ENCODE peak calls at places on chromosomes 4 and X, in four cellular contexts. One of them, this sample, is unnamed.

GRCh38 chr4:129839687-129840086 is 743.7 kb downstream of the C4orf33 start:
- DNase-seq in HepG2: no peak
- DNase-seq in K562: no peak
- DNase-seq in GM12878: no peak
- DNase-seq in this sample: no peak

GRCh38 chrX:103063918-103064434 is at the start of gene BEX1:
- DNase-seq in HepG2: peak
- DNase-seq in K562: no peak
- DNase-seq in GM12878: no peak
- DNase-seq in this sample: peak

GRCh38 chr4:105666693-105667092 is 41.8 kb downstream of the INTS12 start:
- DNase-seq in HepG2: no peak
- DNase-seq in K562: peak
- DNase-seq in GM12878: no peak
- DNase-seq in this sample: no peak

GRCh38 chr4:94534401-94535312 is 82.9 kb downstream of the PDLIM5 start:
- DNase-seq in HepG2: no peak
- DNase-seq in K562: peak
- DNase-seq in GM12878: peak
- DNase-seq in this sample: no peak

GRCh38 chr4:148315049-148315448 is 127.2 kb downstream of the NR3C2 start:
- DNase-seq in HepG2: no peak
- DNase-seq in K562: no peak
- DNase-seq in GM12878: no peak
- DNase-seq in this sample: no peak

GRCh38 chr4:30619679-30620078 is 100.5 kb upstream of the PCDH7 start:
- DNase-seq in HepG2: no peak
- DNase-seq in K562: no peak
- DNase-seq in GM12878: peak
- DNase-seq in this sample: no peak

GRCh38 chr4:73404042-73404441 is at the start of gene ALB:
- DNase-seq in HepG2: no peak
- DNase-seq in K562: no peak
- DNase-seq in GM12878: no peak
- DNase-seq in this sample: no peak

GRCh38 chr4:108337923-108338322 is 169.2 kb upstream of the LEF1 start:
- DNase-seq in HepG2: peak
- DNase-seq in K562: no peak
- DNase-seq in GM12878: no peak
- DNase-seq in this sample: no peak

GRCh38 chr4:41613362-41613761 is 75.4 kb downstream of the LIMCH1 start:
- DNase-seq in HepG2: no peak
- DNase-seq in K562: no peak
- DNase-seq in GM12878: no peak
- DNase-seq in this sample: peak

DNA sequence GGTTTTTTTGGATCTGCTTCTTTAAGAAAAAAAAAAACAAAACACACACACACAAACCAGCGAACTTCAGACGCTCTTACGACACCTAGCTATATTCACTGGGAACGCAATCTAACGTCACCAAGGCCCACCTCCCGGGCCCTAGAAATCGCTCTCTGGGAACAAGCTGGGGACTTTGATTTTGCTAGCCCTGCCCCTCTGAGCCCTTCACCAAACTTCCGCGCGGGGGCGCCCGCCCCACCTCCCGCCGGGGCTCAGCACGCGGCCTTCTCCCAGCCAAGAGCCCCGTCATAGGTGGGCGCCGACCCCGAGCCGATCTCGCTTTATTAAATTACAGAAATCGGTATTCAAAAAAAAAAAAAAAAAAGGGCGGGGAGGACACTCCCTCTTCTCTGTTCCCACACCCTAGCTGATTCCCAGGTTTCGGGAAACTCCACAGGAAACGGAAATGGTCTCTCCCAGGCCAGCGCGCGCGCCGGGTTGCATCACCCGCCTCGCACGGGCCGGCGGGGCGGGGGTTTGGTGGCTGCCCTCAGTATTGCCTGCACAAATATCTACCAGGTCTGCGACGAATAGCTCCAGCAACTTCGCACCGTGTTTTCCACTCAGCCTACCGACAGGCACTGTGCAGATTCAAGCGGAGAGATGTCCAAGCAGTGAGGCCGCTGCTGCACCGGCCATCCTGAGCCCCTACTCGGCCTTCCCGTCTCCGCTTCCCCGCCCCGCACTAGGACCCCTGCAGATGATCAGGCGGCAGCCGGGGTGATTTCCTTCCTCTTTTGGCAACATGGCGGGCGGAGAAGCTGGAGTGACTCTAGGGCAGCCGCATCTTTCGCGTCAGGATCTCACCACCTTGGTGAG is at the start of gene EIF2S3:
- DNase-seq in HepG2: peak
- DNase-seq in K562: peak
- DNase-seq in GM12878: peak
- DNase-seq in this sample: peak
- TF ChIP-seq NR2C2 in HepG2: no peak
- TF ChIP-seq NR2C2 in K562: no peak
- TF ChIP-seq NR2C2 in GM12878: no peak
- TF ChIP-seq NR2C2 in this sample: no peak

DNA sequence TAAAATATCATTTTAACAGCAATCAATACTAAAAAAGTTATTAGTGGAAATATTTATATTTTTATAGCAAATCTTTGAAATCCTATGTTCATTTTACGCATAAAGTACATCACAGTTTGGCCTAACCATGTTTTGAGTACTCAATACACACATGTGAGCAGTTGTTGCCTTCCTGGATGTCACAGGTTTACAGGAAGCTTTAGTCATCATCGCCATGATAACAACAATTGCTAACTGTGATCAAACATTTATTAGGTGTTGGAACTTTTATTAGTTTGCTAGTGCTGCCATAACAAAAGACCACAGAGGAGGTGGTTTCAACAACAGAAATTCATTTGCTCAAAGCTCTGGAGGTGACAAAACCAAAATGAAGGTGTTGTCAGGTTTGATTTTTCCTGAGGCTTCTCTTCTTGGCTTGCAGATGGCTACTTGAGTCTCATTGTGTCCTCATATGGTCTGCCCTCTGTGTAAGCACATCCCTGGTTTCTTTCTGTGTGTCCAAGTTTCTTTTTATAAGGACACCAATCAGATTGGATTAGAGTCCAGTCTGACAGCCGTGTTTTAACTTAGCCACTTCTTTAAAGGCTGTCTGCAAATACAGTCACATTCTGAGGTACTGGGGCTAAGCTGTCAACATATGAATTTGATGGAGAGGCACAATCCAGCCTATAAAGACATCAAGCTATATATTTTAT is 43.1 kb upstream of the BOD1L1 start:
- DNase-seq in HepG2: no peak
- DNase-seq in K562: no peak
- DNase-seq in GM12878: no peak
- DNase-seq in this sample: no peak
- TF ChIP-seq NR2C2 in HepG2: no peak
- TF ChIP-seq NR2C2 in K562: no peak
- TF ChIP-seq NR2C2 in GM12878: no peak
- TF ChIP-seq NR2C2 in this sample: no peak

GRCh38 chr4:10664408-10664807 is 20.2 kb downstream of the CLNK start:
- DNase-seq in HepG2: no peak
- DNase-seq in K562: no peak
- DNase-seq in GM12878: no peak
- DNase-seq in this sample: no peak
- TF ChIP-seq NR2C2 in HepG2: no peak
- TF ChIP-seq NR2C2 in K562: no peak
- TF ChIP-seq NR2C2 in GM12878: no peak
- TF ChIP-seq NR2C2 in this sample: no peak

DNA sequence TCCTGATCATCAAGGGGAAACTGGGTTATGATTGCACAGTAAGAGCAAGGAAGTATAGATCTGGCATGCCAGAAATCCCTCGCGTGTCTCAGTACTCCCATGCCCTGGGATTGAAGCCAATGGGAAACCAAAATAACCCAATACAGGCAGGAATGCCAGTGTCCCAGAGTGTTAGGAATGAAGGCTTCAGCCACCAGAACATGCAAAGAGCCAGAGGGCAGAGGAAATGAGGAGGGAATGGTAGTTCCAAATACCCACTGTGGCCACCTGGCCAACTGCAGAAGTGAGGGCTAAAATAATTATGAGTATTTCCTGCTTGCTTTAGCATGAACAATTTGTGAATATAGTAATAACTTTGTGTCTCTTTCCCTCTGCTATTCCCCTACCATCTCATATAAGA is 12.2 kb downstream of the MTNR1A start:
- DNase-seq in HepG2: no peak
- DNase-seq in K562: no peak
- DNase-seq in GM12878: no peak
- DNase-seq in this sample: no peak
- TF ChIP-seq NR2C2 in HepG2: no peak
- TF ChIP-seq NR2C2 in K562: no peak
- TF ChIP-seq NR2C2 in GM12878: no peak
- TF ChIP-seq NR2C2 in this sample: no peak

GRCh38 chr4:169334335-169334734 is 63.6 kb upstream of the SH3RF1 start:
- DNase-seq in HepG2: no peak
- DNase-seq in K562: no peak
- DNase-seq in GM12878: no peak
- DNase-seq in this sample: no peak
- TF ChIP-seq NR2C2 in HepG2: no peak
- TF ChIP-seq NR2C2 in K562: no peak
- TF ChIP-seq NR2C2 in GM12878: no peak
- TF ChIP-seq NR2C2 in this sample: no peak

GRCh38 chr4:185211035-185211434 is 1.6 kb downstream of the SNX25 start:
- DNase-seq in HepG2: no peak
- DNase-seq in K562: no peak
- DNase-seq in GM12878: no peak
- DNase-seq in this sample: no peak
- TF ChIP-seq NR2C2 in HepG2: no peak
- TF ChIP-seq NR2C2 in K562: no peak
- TF ChIP-seq NR2C2 in GM12878: no peak
- TF ChIP-seq NR2C2 in this sample: no peak

DNA sequence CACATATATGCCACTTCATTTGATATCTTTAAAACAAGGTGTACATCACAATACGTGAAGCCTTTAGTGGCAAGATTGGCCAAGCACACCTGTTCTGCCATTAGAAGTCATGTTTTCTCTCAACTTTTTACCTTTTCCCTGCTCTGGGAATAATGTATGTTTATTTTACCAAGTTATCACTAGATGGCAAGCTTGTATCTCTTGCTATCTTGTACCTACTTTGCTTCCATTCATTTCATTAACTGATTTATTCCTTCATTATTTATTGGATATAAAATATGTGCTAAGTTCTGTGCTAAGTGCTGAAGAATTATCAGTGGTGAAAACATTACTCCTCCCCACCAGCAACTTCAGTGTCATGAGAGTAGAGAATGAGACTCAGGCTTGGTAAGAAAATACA is 245.5 kb downstream of the ANK2 start:
- DNase-seq in HepG2: no peak
- DNase-seq in K562: no peak
- DNase-seq in GM12878: no peak
- DNase-seq in this sample: no peak
- TF ChIP-seq NR2C2 in HepG2: no peak
- TF ChIP-seq NR2C2 in K562: no peak
- TF ChIP-seq NR2C2 in GM12878: no peak
- TF ChIP-seq NR2C2 in this sample: no peak

GRCh38 chr4:67909910-67910905 is 26.4 kb upstream of the TMPRSS11D start:
- DNase-seq in HepG2: peak
- DNase-seq in K562: peak
- DNase-seq in GM12878: no peak
- DNase-seq in this sample: no peak
- TF ChIP-seq NR2C2 in HepG2: no peak
- TF ChIP-seq NR2C2 in K562: no peak
- TF ChIP-seq NR2C2 in GM12878: no peak
- TF ChIP-seq NR2C2 in this sample: no peak

GRCh38 chr4:48334236-48334635 is 7.1 kb upstream of the SLAIN2 start:
- DNase-seq in HepG2: no peak
- DNase-seq in K562: no peak
- DNase-seq in GM12878: no peak
- DNase-seq in this sample: no peak

GRCh38 chr4:48332661-48333060 is 8.7 kb upstream of the SLAIN2 start:
- DNase-seq in HepG2: no peak
- DNase-seq in K562: no peak
- DNase-seq in GM12878: no peak
- DNase-seq in this sample: no peak

GRCh38 chr4:48331577-48332340 is 9.6 kb upstream of the SLAIN2 start:
- DNase-seq in HepG2: no peak
- DNase-seq in K562: no peak
- DNase-seq in GM12878: no peak
- DNase-seq in this sample: no peak

GRCh38 chr4:48334900-48335384 is 6.4 kb upstream of the SLAIN2 start:
- DNase-seq in HepG2: no peak
- DNase-seq in K562: peak
- DNase-seq in GM12878: no peak
- DNase-seq in this sample: no peak

GRCh38 chr4:48333587-48333986 is 7.7 kb upstream of the SLAIN2 start:
- DNase-seq in HepG2: no peak
- DNase-seq in K562: no peak
- DNase-seq in GM12878: no peak
- DNase-seq in this sample: no peak
- TF ChIP-seq NR2C2 in HepG2: no peak
- TF ChIP-seq NR2C2 in K562: no peak
- TF ChIP-seq NR2C2 in GM12878: no peak
- TF ChIP-seq NR2C2 in this sample: no peak

DNA sequence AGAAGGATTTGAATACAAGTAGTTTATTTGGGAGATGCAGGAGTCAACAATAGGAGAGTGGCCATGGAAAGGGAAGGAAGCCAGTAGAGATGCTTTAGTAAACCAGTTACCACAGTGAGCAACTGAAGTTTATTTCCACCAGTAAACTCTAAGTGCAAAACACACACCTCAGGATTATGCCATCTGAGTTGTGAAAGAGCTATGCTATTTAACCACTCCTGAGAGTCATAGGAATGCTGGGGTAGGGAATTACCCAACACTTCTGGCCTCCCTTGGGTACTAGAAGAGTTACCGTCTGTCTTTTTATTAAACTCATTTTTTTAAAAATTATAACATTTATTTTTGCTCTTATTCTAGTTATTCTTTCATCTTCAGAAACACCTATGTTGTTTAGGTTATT is 834.6 kb upstream of the AMOT start:
- DNase-seq in HepG2: no peak
- DNase-seq in K562: no peak
- DNase-seq in GM12878: no peak
- DNase-seq in this sample: no peak
- TF ChIP-seq NR2C2 in HepG2: no peak
- TF ChIP-seq NR2C2 in K562: no peak
- TF ChIP-seq NR2C2 in GM12878: no peak
- TF ChIP-seq NR2C2 in this sample: no peak